ENCODE peak calls at places on chromosomes 7 and 10, in six cellular contexts. One of them, this sample, is unnamed.

GRCh38 chr7:2791390-2791789 is 52.7 kb downstream of the GNA12 start:
- DNase-seq in IMR-90: no peak
- DNase-seq in GM23338: no peak
- DNase-seq in mammary epithelial cell: no peak
- DNase-seq in lower lobe of right lung: no peak
- DNase-seq in Peyer's patch: no peak
- DNase-seq in this sample: no peak

GRCh38 chr7:75653651-75654050 is 85.1 kb downstream of the HIP1 start:
- DNase-seq in GM23338: no peak
- DNase-seq in IMR-90: no peak
- DNase-seq in mammary epithelial cell: no peak
- DNase-seq in lower lobe of right lung: no peak
- DNase-seq in Peyer's patch: no peak
- DNase-seq in this sample: no peak

GRCh38 chr7:70637726-70638125 is 494.2 kb upstream of the GALNT17 start:
- DNase-seq in Peyer's patch: no peak
- DNase-seq in mammary epithelial cell: no peak
- DNase-seq in IMR-90: no peak
- DNase-seq in lower lobe of right lung: no peak
- DNase-seq in GM23338: peak
- DNase-seq in this sample: no peak

GRCh38 chr7:12788591-12788990 is 101.2 kb downstream of the ARL4A start:
- DNase-seq in GM23338: no peak
- DNase-seq in Peyer's patch: no peak
- DNase-seq in IMR-90: no peak
- DNase-seq in lower lobe of right lung: no peak
- DNase-seq in mammary epithelial cell: no peak
- DNase-seq in this sample: no peak

GRCh38 chr7:132076301-132077049 is 499.8 kb downstream of the PLXNA4 start:
- DNase-seq in lower lobe of right lung: no peak
- DNase-seq in mammary epithelial cell: no peak
- DNase-seq in Peyer's patch: no peak
- DNase-seq in IMR-90: no peak
- DNase-seq in GM23338: no peak
- DNase-seq in this sample: peak

GRCh38 chr10:68223535-68224165 is 8.3 kb downstream of the ATOH7 start:
- DNase-seq in IMR-90: no peak
- DNase-seq in GM23338: peak
- DNase-seq in lower lobe of right lung: no peak
- DNase-seq in Peyer's patch: no peak
- DNase-seq in mammary epithelial cell: no peak
- DNase-seq in this sample: no peak

GRCh38 chr10:116109481-116109880 is 163.5 kb downstream of the GFRA1 start:
- DNase-seq in lower lobe of right lung: no peak
- DNase-seq in IMR-90: no peak
- DNase-seq in Peyer's patch: no peak
- DNase-seq in mammary epithelial cell: no peak
- DNase-seq in GM23338: no peak
- DNase-seq in this sample: no peak

GRCh38 chr7:77796109-77796508 is 2.1 kb downstream of the TMEM60 start:
- DNase-seq in IMR-90: no peak
- DNase-seq in mammary epithelial cell: no peak
- DNase-seq in Peyer's patch: no peak
- DNase-seq in lower lobe of right lung: no peak
- DNase-seq in GM23338: no peak
- DNase-seq in this sample: no peak

GRCh38 chr10:98425511-98426352 is 10.8 kb upstream of the PYROXD2 start:
- DNase-seq in mammary epithelial cell: peak
- DNase-seq in lower lobe of right lung: no peak
- DNase-seq in GM23338: peak
- DNase-seq in Peyer's patch: peak
- DNase-seq in IMR-90: peak
- DNase-seq in this sample: no peak

GRCh38 chr10:81817611-81818160 is 57.3 kb upstream of the NRG3 start:
- DNase-seq in mammary epithelial cell: no peak
- DNase-seq in lower lobe of right lung: peak
- DNase-seq in IMR-90: no peak
- DNase-seq in Peyer's patch: no peak
- DNase-seq in GM23338: no peak
- DNase-seq in this sample: no peak

GRCh38 chr7:30171753-30172447 is 37.1 kb downstream of the MTURN start:
- DNase-seq in mammary epithelial cell: peak
- DNase-seq in IMR-90: peak
- DNase-seq in lower lobe of right lung: no peak
- DNase-seq in Peyer's patch: no peak
- DNase-seq in GM23338: no peak
- DNase-seq in this sample: no peak

GRCh38 chr10:30233186-30233958 is 115.7 kb downstream of the MTPAP start:
- DNase-seq in IMR-90: peak
- DNase-seq in lower lobe of right lung: no peak
- DNase-seq in Peyer's patch: no peak
- DNase-seq in GM23338: no peak
- DNase-seq in mammary epithelial cell: peak
- DNase-seq in this sample: no peak

GRCh38 chr10:14389981-14390590 is 59.4 kb upstream of the FRMD4A start:
- DNase-seq in Peyer's patch: no peak
- DNase-seq in IMR-90: no peak
- DNase-seq in lower lobe of right lung: no peak
- DNase-seq in GM23338: no peak
- DNase-seq in mammary epithelial cell: peak
- DNase-seq in this sample: no peak

GRCh38 chr10:101380353-101381017 is 26.5 kb downstream of the BTRC start:
- DNase-seq in IMR-90: no peak
- DNase-seq in Peyer's patch: no peak
- DNase-seq in GM23338: no peak
- DNase-seq in lower lobe of right lung: peak
- DNase-seq in mammary epithelial cell: peak
- DNase-seq in this sample: no peak

GRCh38 chr10:15262036-15262713 is 93.7 kb upstream of the NMT2 start:
- DNase-seq in GM23338: no peak
- DNase-seq in IMR-90: peak
- DNase-seq in mammary epithelial cell: no peak
- DNase-seq in Peyer's patch: no peak
- DNase-seq in lower lobe of right lung: no peak
- DNase-seq in this sample: no peak

GRCh38 chr7:107785926-107786325 is 17.1 kb downstream of the SLC26A3 start:
- DNase-seq in GM23338: no peak
- DNase-seq in IMR-90: no peak
- DNase-seq in mammary epithelial cell: no peak
- DNase-seq in lower lobe of right lung: no peak
- DNase-seq in Peyer's patch: no peak
- DNase-seq in this sample: no peak

GRCh38 chr7:3162286-3162685 is 118.6 kb upstream of the CARD11 start:
- DNase-seq in GM23338: peak
- DNase-seq in IMR-90: peak
- DNase-seq in Peyer's patch: no peak
- DNase-seq in lower lobe of right lung: no peak
- DNase-seq in mammary epithelial cell: no peak
- DNase-seq in this sample: no peak

GRCh38 chr10:13865758-13866491 is 279.2 kb downstream of the PRPF18 start:
- DNase-seq in lower lobe of right lung: no peak
- DNase-seq in GM23338: peak
- DNase-seq in IMR-90: peak
- DNase-seq in mammary epithelial cell: peak
- DNase-seq in Peyer's patch: no peak
- DNase-seq in this sample: peak

GRCh38 chr10:33084388-33084896 is 126.4 kb upstream of the ITGB1 start:
- DNase-seq in lower lobe of right lung: no peak
- DNase-seq in GM23338: no peak
- DNase-seq in Peyer's patch: no peak
- DNase-seq in mammary epithelial cell: no peak
- DNase-seq in IMR-90: no peak
- DNase-seq in this sample: no peak

GRCh38 chr10:86392723-86393094 is 26.1 kb upstream of the GRID1 start:
- DNase-seq in lower lobe of right lung: no peak
- DNase-seq in Peyer's patch: no peak
- DNase-seq in mammary epithelial cell: no peak
- DNase-seq in IMR-90: no peak
- DNase-seq in GM23338: no peak
- DNase-seq in this sample: no peak

GRCh38 chr7:86953219-86953618 is 106.2 kb downstream of the ELAPOR2 start:
- DNase-seq in Peyer's patch: no peak
- DNase-seq in mammary epithelial cell: no peak
- DNase-seq in GM23338: no peak
- DNase-seq in IMR-90: no peak
- DNase-seq in lower lobe of right lung: no peak
- DNase-seq in this sample: no peak

GRCh38 chr10:89414146-89414878 is at the start of gene IFIT5:
- DNase-seq in lower lobe of right lung: peak
- DNase-seq in Peyer's patch: peak
- DNase-seq in mammary epithelial cell: peak
- DNase-seq in IMR-90: peak
- DNase-seq in GM23338: peak
- DNase-seq in this sample: peak

GRCh38 chr10:91879514-91880170 is 29.6 kb downstream of the FGFBP3 start:
- DNase-seq in GM23338: no peak
- DNase-seq in mammary epithelial cell: no peak
- DNase-seq in lower lobe of right lung: no peak
- DNase-seq in Peyer's patch: no peak
- DNase-seq in IMR-90: no peak
- DNase-seq in this sample: no peak

GRCh38 chr10:35416628-35417625 is 80.6 kb downstream of the CCNY start:
- DNase-seq in Peyer's patch: no peak
- DNase-seq in lower lobe of right lung: no peak
- DNase-seq in IMR-90: peak
- DNase-seq in GM23338: peak
- DNase-seq in mammary epithelial cell: no peak
- DNase-seq in this sample: peak

GRCh38 chr10:32347363-32347735 is 391 bp upstream of the EPC1 start:
- DNase-seq in GM23338: no peak
- DNase-seq in Peyer's patch: peak
- DNase-seq in IMR-90: no peak
- DNase-seq in mammary epithelial cell: no peak
- DNase-seq in lower lobe of right lung: no peak
- DNase-seq in this sample: no peak

GRCh38 chr7:151426486-151426905 is 13.4 kb downstream of the CRYGN start:
- DNase-seq in Peyer's patch: no peak
- DNase-seq in lower lobe of right lung: peak
- DNase-seq in IMR-90: peak
- DNase-seq in GM23338: no peak
- DNase-seq in mammary epithelial cell: peak
- DNase-seq in this sample: peak

GRCh38 chr10:23538968-23539367 is 100.1 kb downstream of the OTUD1 start:
- DNase-seq in GM23338: no peak
- DNase-seq in lower lobe of right lung: no peak
- DNase-seq in Peyer's patch: no peak
- DNase-seq in mammary epithelial cell: no peak
- DNase-seq in IMR-90: no peak
- DNase-seq in this sample: no peak

GRCh38 chr7:139118803-139119485 is 9.4 kb upstream of the ZC3HAV1 start:
- DNase-seq in lower lobe of right lung: no peak
- DNase-seq in Peyer's patch: peak
- DNase-seq in mammary epithelial cell: no peak
- DNase-seq in IMR-90: peak
- DNase-seq in GM23338: no peak
- DNase-seq in this sample: no peak
- H3K4me3 ChIP-seq in lower lobe of right lung: no peak
- H3K4me3 ChIP-seq in Peyer's patch: peak
- H3K4me3 ChIP-seq in mammary epithelial cell: no peak
- H3K4me3 ChIP-seq in IMR-90: no peak
- H3K4me3 ChIP-seq in GM23338: no peak
- H3K4me3 ChIP-seq in this sample: no peak

GRCh38 chr7:83466956-83467355 is 182.0 kb downstream of the SEMA3E start:
- DNase-seq in lower lobe of right lung: no peak
- DNase-seq in IMR-90: no peak
- DNase-seq in GM23338: peak
- DNase-seq in mammary epithelial cell: peak
- DNase-seq in Peyer's patch: no peak
- DNase-seq in this sample: no peak

GRCh38 chr7:83467493-83467892 is 181.4 kb downstream of the SEMA3E start:
- DNase-seq in mammary epithelial cell: no peak
- DNase-seq in Peyer's patch: no peak
- DNase-seq in GM23338: peak
- DNase-seq in IMR-90: no peak
- DNase-seq in lower lobe of right lung: no peak
- DNase-seq in this sample: no peak

GRCh38 chr7:83469076-83469475 is 179.9 kb downstream of the SEMA3E start:
- DNase-seq in lower lobe of right lung: no peak
- DNase-seq in GM23338: no peak
- DNase-seq in mammary epithelial cell: peak
- DNase-seq in IMR-90: peak
- DNase-seq in Peyer's patch: no peak
- DNase-seq in this sample: no peak

GRCh38 chr7:83468251-83468739 is 180.6 kb downstream of the SEMA3E start:
- DNase-seq in Peyer's patch: peak
- DNase-seq in mammary epithelial cell: peak
- DNase-seq in IMR-90: peak
- DNase-seq in lower lobe of right lung: peak
- DNase-seq in GM23338: peak
- DNase-seq in this sample: peak

GRCh38 chr7:83469491-83469890 is 179.4 kb downstream of the SEMA3E start:
- DNase-seq in lower lobe of right lung: no peak
- DNase-seq in GM23338: peak
- DNase-seq in mammary epithelial cell: no peak
- DNase-seq in Peyer's patch: no peak
- DNase-seq in IMR-90: no peak
- DNase-seq in this sample: no peak
- TF ChIP-seq CTCF in lower lobe of right lung: no peak
- TF ChIP-seq CTCF in GM23338: no peak
- TF ChIP-seq CTCF in mammary epithelial cell: no peak
- TF ChIP-seq CTCF in Peyer's patch: no peak
- TF ChIP-seq CTCF in IMR-90: no peak
- TF ChIP-seq CTCF in this sample: no peak

DNA sequence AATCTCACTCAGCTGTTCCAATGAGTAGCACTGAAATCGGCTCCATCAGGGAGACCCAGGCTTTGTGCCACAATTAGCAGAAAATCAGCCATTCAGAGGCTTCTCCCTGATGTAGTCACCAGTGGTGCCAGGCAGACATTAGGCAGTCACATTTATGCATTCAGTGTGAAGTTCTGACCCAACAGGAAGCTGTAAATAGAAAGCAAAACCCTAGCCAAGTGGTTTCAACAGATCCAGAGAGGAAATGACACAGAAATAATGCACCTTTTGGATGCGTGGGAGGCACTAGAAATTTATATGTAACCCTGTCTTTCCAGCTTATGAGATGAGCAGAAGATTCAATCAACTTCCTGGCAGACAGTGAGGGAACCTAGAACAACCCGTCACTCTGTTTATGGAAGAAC is 186.4 kb downstream of the PDE1C start:
- DNase-seq in GM23338: no peak
- DNase-seq in lower lobe of right lung: no peak
- DNase-seq in IMR-90: peak
- DNase-seq in Peyer's patch: no peak
- DNase-seq in mammary epithelial cell: peak
- DNase-seq in this sample: no peak
- H3K27ac ChIP-seq in GM23338: no peak
- H3K27ac ChIP-seq in lower lobe of right lung: peak
- H3K27ac ChIP-seq in IMR-90: peak
- H3K27ac ChIP-seq in Peyer's patch: no peak
- H3K27ac ChIP-seq in mammary epithelial cell: peak
- H3K27ac ChIP-seq in this sample: no peak

GRCh38 chr10:43323245-43323644 is 48.2 kb upstream of the FXYD4 start:
- DNase-seq in IMR-90: no peak
- DNase-seq in GM23338: no peak
- DNase-seq in mammary epithelial cell: no peak
- DNase-seq in lower lobe of right lung: no peak
- DNase-seq in Peyer's patch: no peak
- DNase-seq in this sample: no peak
- H3K4me3 ChIP-seq in IMR-90: peak
- H3K4me3 ChIP-seq in GM23338: peak
- H3K4me3 ChIP-seq in mammary epithelial cell: no peak
- H3K4me3 ChIP-seq in lower lobe of right lung: peak
- H3K4me3 ChIP-seq in Peyer's patch: peak
- H3K4me3 ChIP-seq in this sample: peak

This sample was measured in ascending aorta.